ENCODE peak calls at places on chromosomes 7 and 10, in nine cellular contexts. X, P, G, H, D, L, A, I and M are unnamed samples.

GRCh38 chr7:44665531-44666213 is 59.2 kb downstream of the OGDH start:
- DNase-seq in X (no peak), P (no peak), G (no peak), H (no peak), D (no peak), L (peak), A (no peak), I (peak), M (no peak)

GRCh38 chr10:64814201-64814600 is 1293.0 kb downstream of the REEP3 start:
- DNase-seq in X (no peak), P (no peak), G (no peak), H (no peak), D (no peak), L (no peak), A (no peak), I (no peak), M (no peak)

GRCh38 chr10:75099952-75100763 is 11.3 kb upstream of the SAMD8 start:
- DNase-seq in X (no peak), P (peak), G (peak), H (peak), D (peak), L (peak), A (peak), I (peak), M (peak)

GRCh38 chr10:118373786-118374185 is 31.7 kb upstream of the FAM204A start:
- DNase-seq in X (no peak), P (no peak), G (no peak), H (no peak), D (no peak), L (peak), A (no peak), I (peak), M (no peak)

GRCh38 chr7:149599636-149600206 is 102.1 kb upstream of the ZNF746 start:
- DNase-seq in X (no peak), P (no peak), G (no peak), H (no peak), D (no peak), L (no peak), A (no peak), I (no peak), M (no peak)

GRCh38 chr10:58818889-58819288 is 306.2 kb downstream of the BICC1 start:
- DNase-seq in X (no peak), P (no peak), G (no peak), H (no peak), D (no peak), L (no peak), A (no peak), I (peak), M (no peak)

GRCh38 chr10:125022671-125023070 is 80.7 kb downstream of the ZRANB1 start:
- DNase-seq in X (no peak), P (peak), G (no peak), H (no peak), D (no peak), L (no peak), A (no peak), I (no peak), M (no peak)

GRCh38 chr7:13097508-13097907 is 410.1 kb downstream of the ARL4A start:
- DNase-seq in X (no peak), P (no peak), G (no peak), H (no peak), D (no peak), L (no peak), A (no peak), I (no peak), M (no peak)

GRCh38 chr7:28921822-28922221 is 36.3 kb downstream of the TRIL start:
- DNase-seq in X (no peak), P (no peak), G (peak), H (peak), D (peak), L (peak), A (peak), I (peak), M (no peak)

GRCh38 chr7:127776776-127777390 is 124.9 kb downstream of the SND1 start:
- DNase-seq in X (no peak), P (no peak), G (no peak), H (no peak), D (no peak), L (no peak), A (no peak), I (peak), M (no peak)

GRCh38 chr7:19407270-19407669 is 262.0 kb upstream of the FERD3L start:
- DNase-seq in X (no peak), P (no peak), G (no peak), H (no peak), D (no peak), L (no peak), A (no peak), I (no peak), M (no peak)

GRCh38 chr10:45395554-45395953 is 21.5 kb downstream of the ALOX5 start:
- DNase-seq in X (no peak), P (no peak), G (no peak), H (no peak), D (no peak), L (no peak), A (no peak), I (no peak), M (no peak)

GRCh38 chr10:47374611-47375536 is 9.2 kb downstream of the ZNF488 start:
- DNase-seq in X (peak), P (no peak), G (peak), H (no peak), D (no peak), L (no peak), A (no peak), I (no peak), M (peak)

GRCh38 chr10:80771902-80772555 is 234.3 kb downstream of the SH2D4B start:
- DNase-seq in X (no peak), P (no peak), G (no peak), H (no peak), D (no peak), L (peak), A (no peak), I (no peak), M (no peak)

GRCh38 chr7:41445951-41446350 is 256.9 kb downstream of the INHBA start:
- DNase-seq in X (no peak), P (no peak), G (no peak), H (no peak), D (no peak), L (no peak), A (no peak), I (no peak), M (no peak)

GRCh38 chr7:123643495-123644428 is 11.9 kb upstream of the LMOD2 start:
- DNase-seq in X (no peak), P (no peak), G (no peak), H (no peak), D (no peak), L (peak), A (no peak), I (peak), M (no peak)

GRCh38 chr10:91552706-91553105 is 80.2 kb downstream of the PPP1R3C start:
- DNase-seq in X (no peak), P (no peak), G (no peak), H (no peak), D (no peak), L (no peak), A (no peak), I (no peak), M (peak)

GRCh38 chr7:101990811-101991418 is 173.5 kb downstream of the CUX1 start:
- DNase-seq in X (no peak), P (no peak), G (no peak), H (no peak), D (no peak), L (no peak), A (no peak), I (no peak), M (no peak)

GRCh38 chr7:123865517-123866117 is 20.6 kb downstream of the HYAL4 start:
- DNase-seq in X (no peak), P (no peak), G (peak), H (peak), D (peak), L (peak), A (no peak), I (peak), M (no peak)

GRCh38 chr7:105578496-105578895 is 2.8 kb downstream of the EFCAB10 start:
- DNase-seq in X (no peak), P (no peak), G (no peak), H (no peak), D (no peak), L (no peak), A (no peak), I (no peak), M (no peak)

GRCh38 chr10:86851329-86852207 is 95.1 kb downstream of the BMPR1A start:
- DNase-seq in X (no peak), P (no peak), G (no peak), H (peak), D (no peak), L (peak), A (no peak), I (no peak), M (no peak)

GRCh38 chr7:142516038-142516501 is 233.2 kb upstream of the PRSS1 start:
- DNase-seq in X (no peak), P (no peak), G (no peak), H (no peak), D (no peak), L (peak), A (peak), I (peak), M (no peak)

GRCh38 chr10:80454526-80455460 is 683 bp downstream of the TSPAN14 start:
- DNase-seq in X (no peak), P (peak), G (peak), H (peak), D (peak), L (no peak), A (no peak), I (no peak), M (peak)

GRCh38 chr10:85620807-85621206 is 745.8 kb downstream of the GRID1 start:
- DNase-seq in X (no peak), P (no peak), G (no peak), H (no peak), D (no peak), L (no peak), A (no peak), I (no peak), M (peak)

GRCh38 chr10:48489099-48489498 is 115.8 kb downstream of the ARHGAP22 start:
- DNase-seq in X (no peak), P (no peak), G (no peak), H (no peak), D (no peak), L (no peak), A (no peak), I (no peak), M (no peak)

GRCh38 chr10:48487244-48487643 is 117.6 kb downstream of the ARHGAP22 start:
- DNase-seq in X (no peak), P (no peak), G (no peak), H (no peak), D (no peak), L (no peak), A (no peak), I (no peak), M (no peak)

GRCh38 chr10:48482207-48482606 is 122.7 kb downstream of the ARHGAP22 start:
- DNase-seq in X (no peak), P (no peak), G (no peak), H (no peak), D (no peak), L (no peak), A (no peak), I (no peak), M (no peak)

GRCh38 chr10:48484911-48485310 is 120.0 kb downstream of the ARHGAP22 start:
- DNase-seq in X (no peak), P (no peak), G (no peak), H (no peak), D (no peak), L (no peak), A (no peak), I (no peak), M (no peak)

GRCh38 chr10:48485711-48486110 is 119.2 kb downstream of the ARHGAP22 start:
- DNase-seq in X (no peak), P (no peak), G (no peak), H (no peak), D (no peak), L (no peak), A (no peak), I (no peak), M (no peak)
- H3K27ac ChIP-seq in X (no peak), P (no peak), G (no peak), H (no peak), D (no peak), L (no peak), A (no peak), I (no peak), M (no peak)

DNA sequence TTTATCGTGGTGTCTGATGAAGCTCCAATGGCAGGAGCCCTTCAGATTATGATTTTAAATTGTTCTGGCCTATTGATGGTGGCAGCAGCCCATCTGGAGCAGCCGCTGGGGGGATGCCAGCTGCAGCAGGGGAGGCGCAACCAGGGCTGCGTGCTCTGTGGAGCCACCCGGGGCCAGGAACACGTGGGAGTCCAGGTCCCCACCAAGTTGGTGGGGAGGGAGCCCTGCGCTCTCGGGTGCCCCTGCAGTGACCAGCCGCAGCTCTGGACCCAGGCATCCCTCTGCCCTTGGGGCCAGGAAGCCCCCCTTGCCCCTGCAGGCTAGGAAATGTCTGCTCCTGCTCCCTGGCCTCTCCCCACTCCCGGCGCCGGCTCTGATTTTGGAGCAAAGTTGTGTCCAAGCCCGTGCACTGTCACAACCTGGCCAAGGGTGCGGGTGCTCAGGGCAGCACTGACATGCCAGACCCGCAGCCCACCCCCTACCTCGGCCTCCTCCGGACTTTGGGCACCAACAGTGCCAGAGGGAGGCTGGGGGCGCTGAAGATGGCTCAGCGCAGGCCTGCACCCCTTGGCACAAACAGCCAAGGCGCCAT is 147.2 kb upstream of the ADO start:
- DNase-seq in X (no peak), P (no peak), G (no peak), H (no peak), D (no peak), L (no peak), A (no peak), I (no peak), M (no peak)
- H3K27ac ChIP-seq in X (no peak), P (no peak), G (no peak), H (no peak), D (no peak), L (no peak), A (no peak), I (no peak), M (no peak)

DNA sequence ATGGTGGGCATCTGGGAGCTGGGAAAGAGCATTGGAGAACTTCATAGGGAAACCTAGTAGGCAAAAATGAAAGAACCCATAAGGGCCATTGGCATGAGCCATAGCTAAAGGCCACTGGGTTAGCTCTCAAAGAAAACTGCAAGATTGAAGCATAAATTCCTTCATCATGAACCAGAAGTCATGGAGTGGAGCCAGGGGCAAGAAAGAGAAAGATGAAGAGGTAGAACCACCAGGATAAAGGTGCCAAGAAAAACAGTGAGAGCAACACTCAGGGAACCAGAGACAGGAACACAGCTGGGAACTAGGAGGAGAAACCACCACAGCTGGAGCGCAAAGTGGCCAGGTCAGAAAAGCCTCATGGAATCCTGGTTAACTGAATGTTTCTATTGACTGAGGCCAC is 11.5 kb upstream of the SGMS1 start:
- DNase-seq in X (no peak), P (no peak), G (no peak), H (no peak), D (no peak), L (peak), A (no peak), I (no peak), M (no peak)
- H3K27ac ChIP-seq in X (no peak), P (no peak), G (no peak), H (no peak), D (no peak), L (no peak), A (no peak), I (no peak), M (no peak)

GRCh38 chr7:74082770-74083116 is 861 bp upstream of the LIMK1 start:
- DNase-seq in X (no peak), P (no peak), G (no peak), H (no peak), D (no peak), L (no peak), A (no peak), I (no peak), M (no peak)
- H3K27ac ChIP-seq in X (no peak), P (no peak), G (no peak), H (no peak), D (no peak), L (no peak), A (no peak), I (no peak), M (no peak)

DNA sequence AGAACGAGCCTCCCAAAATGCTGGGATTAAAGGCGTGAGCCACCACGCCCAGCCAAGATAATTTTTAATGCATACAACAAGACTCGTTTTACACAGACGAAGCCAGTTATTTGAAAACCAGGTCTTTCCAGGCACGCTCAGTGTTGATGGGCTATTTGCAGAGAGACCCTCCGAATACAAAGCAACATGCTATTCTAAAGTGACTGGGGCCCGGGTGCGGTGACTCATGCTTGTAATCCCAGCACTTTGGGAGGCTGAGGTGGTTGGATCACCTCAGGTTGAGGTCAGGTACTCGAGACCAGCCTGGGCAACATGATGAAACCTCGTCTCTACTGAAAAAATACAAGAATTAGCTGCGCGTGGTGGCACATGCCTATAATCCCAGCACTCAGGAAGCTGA is 795 bp upstream of the AZGP1 start:
- DNase-seq in X (no peak), P (no peak), G (no peak), H (no peak), D (no peak), L (no peak), A (no peak), I (no peak), M (no peak)
- H3K27ac ChIP-seq in X (no peak), P (no peak), G (peak), H (no peak), D (no peak), L (no peak), A (no peak), I (no peak), M (no peak)

GRCh38 chr7:131583430-131583829 is 27.0 kb upstream of the PODXL start:
- DNase-seq in X (no peak), P (no peak), G (no peak), H (no peak), D (no peak), L (no peak), A (no peak), I (peak), M (no peak)

GRCh38 chr7:131586759-131587158 is 30.3 kb upstream of the PODXL start:
- DNase-seq in X (no peak), P (no peak), G (no peak), H (no peak), D (no peak), L (no peak), A (no peak), I (no peak), M (no peak)

GRCh38 chr7:131587315-131587923 is 31.0 kb upstream of the PODXL start:
- DNase-seq in X (no peak), P (no peak), G (no peak), H (no peak), D (no peak), L (no peak), A (no peak), I (no peak), M (no peak)

GRCh38 chr7:131581241-131582157 is 25.1 kb upstream of the PODXL start:
- DNase-seq in X (no peak), P (peak), G (peak), H (peak), D (no peak), L (no peak), A (no peak), I (no peak), M (peak)

DNA sequence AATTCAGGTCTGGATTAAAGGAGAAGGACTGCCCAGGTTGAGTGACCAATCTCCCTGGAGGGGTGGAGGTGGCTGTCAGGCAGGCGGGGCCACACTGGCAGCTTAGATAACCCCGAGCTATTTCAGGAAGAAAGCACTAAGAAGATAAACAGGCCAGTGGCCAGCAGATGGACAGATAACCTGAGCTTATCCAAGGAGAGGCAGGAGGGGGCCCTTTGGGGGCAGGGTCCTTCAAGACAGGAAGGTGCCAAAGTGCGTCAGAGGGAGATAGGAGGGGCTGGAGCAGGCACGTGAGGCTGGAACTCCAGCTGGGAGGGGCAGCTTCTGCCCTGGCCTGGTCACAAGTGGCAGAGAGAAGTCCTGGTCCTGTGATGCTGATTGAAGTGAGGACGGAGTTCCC is 29.8 kb upstream of the PODXL start:
- DNase-seq in X (no peak), P (no peak), G (no peak), H (peak), D (no peak), L (no peak), A (no peak), I (no peak), M (peak)
- H3K27ac ChIP-seq in X (no peak), P (peak), G (no peak), H (no peak), D (no peak), L (no peak), A (no peak), I (no peak), M (peak)